ENCODE peak calls at places on chromosomes 4 and X, in eight cellular contexts. One of them, this sample, is unnamed.

GRCh38 chr4:16196482-16197393 is 29.5 kb downstream of the TAPT1 start:
- DNase-seq in kidney epithelial cell: peak; percentile 54
- DNase-seq in RPMI7951: peak; percentile 76
- DNase-seq in caudate nucleus: no peak
- DNase-seq in stimulated activated CD4-positive, alpha-beta T cell treated with anti-CD3 and anti-CD28 coated beads, TNF-alpha, amount 100 ng/mL, for 48 hours: no peak
- DNase-seq in AG04450: no peak
- DNase-seq in MCF 10A: peak; percentile 62
- DNase-seq in ELF-1: peak; percentile 34
- DNase-seq in this sample: peak; percentile 53

GRCh38 chr4:24583451-24584174 is 741 bp downstream of the DHX15 start:
- DNase-seq in kidney epithelial cell: no peak
- DNase-seq in RPMI7951: peak; percentile 51
- DNase-seq in caudate nucleus: peak; percentile 69
- DNase-seq in stimulated activated CD4-positive, alpha-beta T cell treated with anti-CD3 and anti-CD28 coated beads, TNF-alpha, amount 100 ng/mL, for 48 hours: no peak
- DNase-seq in AG04450: no peak
- DNase-seq in MCF 10A: peak; percentile 67
- DNase-seq in ELF-1: peak; percentile 61
- DNase-seq in this sample: no peak

GRCh38 chr4:83011779-83012630 is 1.4 kb upstream of the LIN54 start:
- DNase-seq in kidney epithelial cell: no peak
- DNase-seq in RPMI7951: no peak
- DNase-seq in caudate nucleus: peak; percentile 38
- DNase-seq in stimulated activated CD4-positive, alpha-beta T cell treated with anti-CD3 and anti-CD28 coated beads, TNF-alpha, amount 100 ng/mL, for 48 hours: no peak
- DNase-seq in AG04450: no peak
- DNase-seq in MCF 10A: peak; percentile 39
- DNase-seq in ELF-1: peak; percentile 63
- DNase-seq in this sample: no peak

GRCh38 chr4:188989371-188989770 is 850.1 kb downstream of the TRIML1 start:
- DNase-seq in kidney epithelial cell: peak; percentile 69
- DNase-seq in RPMI7951: no peak
- DNase-seq in caudate nucleus: no peak
- DNase-seq in stimulated activated CD4-positive, alpha-beta T cell treated with anti-CD3 and anti-CD28 coated beads, TNF-alpha, amount 100 ng/mL, for 48 hours: no peak
- DNase-seq in AG04450: no peak
- DNase-seq in MCF 10A: peak; percentile 47
- DNase-seq in ELF-1: no peak
- DNase-seq in this sample: no peak

GRCh38 chr4:11399461-11399971 is 29.2 kb downstream of the HS3ST1 start:
- DNase-seq in kidney epithelial cell: no peak
- DNase-seq in RPMI7951: no peak
- DNase-seq in caudate nucleus: no peak
- DNase-seq in stimulated activated CD4-positive, alpha-beta T cell treated with anti-CD3 and anti-CD28 coated beads, TNF-alpha, amount 100 ng/mL, for 48 hours: no peak
- DNase-seq in AG04450: no peak
- DNase-seq in MCF 10A: no peak
- DNase-seq in ELF-1: no peak
- DNase-seq in this sample: no peak

GRCh38 chr4:85994576-85994975 is 365.3 kb downstream of the MAPK10 start:
- DNase-seq in kidney epithelial cell: no peak
- DNase-seq in RPMI7951: peak; percentile 13
- DNase-seq in caudate nucleus: no peak
- DNase-seq in stimulated activated CD4-positive, alpha-beta T cell treated with anti-CD3 and anti-CD28 coated beads, TNF-alpha, amount 100 ng/mL, for 48 hours: no peak
- DNase-seq in AG04450: no peak
- DNase-seq in MCF 10A: no peak
- DNase-seq in ELF-1: no peak
- DNase-seq in this sample: no peak

GRCh38 chr4:173346074-173346473 is 11.9 kb upstream of the HMGB2 start:
- DNase-seq in kidney epithelial cell: no peak
- DNase-seq in RPMI7951: peak; percentile 51
- DNase-seq in caudate nucleus: no peak
- DNase-seq in stimulated activated CD4-positive, alpha-beta T cell treated with anti-CD3 and anti-CD28 coated beads, TNF-alpha, amount 100 ng/mL, for 48 hours: no peak
- DNase-seq in AG04450: no peak
- DNase-seq in MCF 10A: no peak
- DNase-seq in ELF-1: no peak
- DNase-seq in this sample: peak; percentile 46

GRCh38 chr4:93912146-93912545 is 83.6 kb downstream of the ATOH1 start:
- DNase-seq in kidney epithelial cell: no peak
- DNase-seq in RPMI7951: no peak
- DNase-seq in caudate nucleus: no peak
- DNase-seq in stimulated activated CD4-positive, alpha-beta T cell treated with anti-CD3 and anti-CD28 coated beads, TNF-alpha, amount 100 ng/mL, for 48 hours: no peak
- DNase-seq in AG04450: no peak
- DNase-seq in MCF 10A: peak; percentile 52
- DNase-seq in ELF-1: no peak
- DNase-seq in this sample: no peak

GRCh38 chr4:21470531-21470930 is 478.0 kb downstream of the KCNIP4 start:
- DNase-seq in kidney epithelial cell: peak; percentile 80
- DNase-seq in RPMI7951: peak; percentile 77
- DNase-seq in caudate nucleus: no peak
- DNase-seq in stimulated activated CD4-positive, alpha-beta T cell treated with anti-CD3 and anti-CD28 coated beads, TNF-alpha, amount 100 ng/mL, for 48 hours: no peak
- DNase-seq in AG04450: no peak
- DNase-seq in MCF 10A: peak; percentile 91
- DNase-seq in ELF-1: no peak
- DNase-seq in this sample: peak; percentile 16

GRCh38 chrX:16589826-16590225 is 60.1 kb upstream of the S100G start:
- DNase-seq in kidney epithelial cell: no peak
- DNase-seq in RPMI7951: no peak
- DNase-seq in caudate nucleus: no peak
- DNase-seq in stimulated activated CD4-positive, alpha-beta T cell treated with anti-CD3 and anti-CD28 coated beads, TNF-alpha, amount 100 ng/mL, for 48 hours: no peak
- DNase-seq in AG04450: no peak
- DNase-seq in MCF 10A: peak; percentile 58
- DNase-seq in ELF-1: no peak
- DNase-seq in this sample: no peak

GRCh38 chrX:10098235-10098819 is 58.4 kb upstream of the CLCN4 start:
- DNase-seq in kidney epithelial cell: no peak
- DNase-seq in RPMI7951: peak; percentile 56
- DNase-seq in caudate nucleus: no peak
- DNase-seq in stimulated activated CD4-positive, alpha-beta T cell treated with anti-CD3 and anti-CD28 coated beads, TNF-alpha, amount 100 ng/mL, for 48 hours: no peak
- DNase-seq in AG04450: no peak
- DNase-seq in MCF 10A: no peak
- DNase-seq in ELF-1: no peak
- DNase-seq in this sample: no peak

GRCh38 chr4:83691998-83692397 is 156.1 kb downstream of the GPAT3 start:
- DNase-seq in kidney epithelial cell: no peak
- DNase-seq in RPMI7951: no peak
- DNase-seq in caudate nucleus: no peak
- DNase-seq in stimulated activated CD4-positive, alpha-beta T cell treated with anti-CD3 and anti-CD28 coated beads, TNF-alpha, amount 100 ng/mL, for 48 hours: no peak
- DNase-seq in AG04450: no peak
- DNase-seq in MCF 10A: peak; percentile 32
- DNase-seq in ELF-1: no peak
- DNase-seq in this sample: no peak

GRCh38 chr4:122007016-122007415 is 55.2 kb upstream of the TRPC3 start:
- DNase-seq in kidney epithelial cell: no peak
- DNase-seq in RPMI7951: no peak
- DNase-seq in caudate nucleus: no peak
- DNase-seq in stimulated activated CD4-positive, alpha-beta T cell treated with anti-CD3 and anti-CD28 coated beads, TNF-alpha, amount 100 ng/mL, for 48 hours: no peak
- DNase-seq in AG04450: no peak
- DNase-seq in MCF 10A: no peak
- DNase-seq in ELF-1: no peak
- DNase-seq in this sample: no peak

GRCh38 chrX:83845397-83845796 is 15.5 kb upstream of the CYLC1 start:
- DNase-seq in kidney epithelial cell: no peak
- DNase-seq in RPMI7951: peak; percentile 2
- DNase-seq in caudate nucleus: no peak
- DNase-seq in stimulated activated CD4-positive, alpha-beta T cell treated with anti-CD3 and anti-CD28 coated beads, TNF-alpha, amount 100 ng/mL, for 48 hours: no peak
- DNase-seq in AG04450: no peak
- DNase-seq in MCF 10A: peak; percentile 58
- DNase-seq in ELF-1: peak; percentile 10
- DNase-seq in this sample: peak; percentile 1

GRCh38 chr4:114494257-114494803 is 104.3 kb upstream of the UGT8 start:
- DNase-seq in kidney epithelial cell: no peak
- DNase-seq in RPMI7951: no peak
- DNase-seq in caudate nucleus: no peak
- DNase-seq in stimulated activated CD4-positive, alpha-beta T cell treated with anti-CD3 and anti-CD28 coated beads, TNF-alpha, amount 100 ng/mL, for 48 hours: no peak
- DNase-seq in AG04450: no peak
- DNase-seq in MCF 10A: peak; percentile 9
- DNase-seq in ELF-1: peak; percentile 52
- DNase-seq in this sample: no peak

GRCh38 chr4:23818097-23818648 is 71.7 kb downstream of the PPARGC1A start:
- DNase-seq in kidney epithelial cell: no peak
- DNase-seq in RPMI7951: no peak
- DNase-seq in caudate nucleus: no peak
- DNase-seq in stimulated activated CD4-positive, alpha-beta T cell treated with anti-CD3 and anti-CD28 coated beads, TNF-alpha, amount 100 ng/mL, for 48 hours: no peak
- DNase-seq in AG04450: no peak
- DNase-seq in MCF 10A: no peak
- DNase-seq in ELF-1: no peak
- DNase-seq in this sample: no peak

GRCh38 chrX:131861088-131861787 is 161.9 kb upstream of the STK26 start:
- DNase-seq in kidney epithelial cell: no peak
- DNase-seq in RPMI7951: no peak
- DNase-seq in caudate nucleus: no peak
- DNase-seq in stimulated activated CD4-positive, alpha-beta T cell treated with anti-CD3 and anti-CD28 coated beads, TNF-alpha, amount 100 ng/mL, for 48 hours: no peak
- DNase-seq in AG04450: no peak
- DNase-seq in MCF 10A: no peak
- DNase-seq in ELF-1: no peak
- DNase-seq in this sample: no peak

GRCh38 chr4:66489783-66490452 is 819.6 kb upstream of the EPHA5 start:
- DNase-seq in kidney epithelial cell: peak; percentile 37
- DNase-seq in RPMI7951: peak; percentile 80
- DNase-seq in caudate nucleus: no peak
- DNase-seq in stimulated activated CD4-positive, alpha-beta T cell treated with anti-CD3 and anti-CD28 coated beads, TNF-alpha, amount 100 ng/mL, for 48 hours: no peak
- DNase-seq in AG04450: no peak
- DNase-seq in MCF 10A: peak; percentile 68
- DNase-seq in ELF-1: peak; percentile 13
- DNase-seq in this sample: no peak

GRCh38 chr4:109977854-109978501 is 65.3 kb downstream of the EGF start:
- DNase-seq in kidney epithelial cell: no peak
- DNase-seq in RPMI7951: peak; percentile 35
- DNase-seq in caudate nucleus: no peak
- DNase-seq in stimulated activated CD4-positive, alpha-beta T cell treated with anti-CD3 and anti-CD28 coated beads, TNF-alpha, amount 100 ng/mL, for 48 hours: no peak
- DNase-seq in AG04450: no peak
- DNase-seq in MCF 10A: peak; percentile 47
- DNase-seq in ELF-1: no peak
- DNase-seq in this sample: no peak

GRCh38 chr4:90112715-90113114 is 14.5 kb upstream of the CCSER1 start:
- DNase-seq in kidney epithelial cell: no peak
- DNase-seq in RPMI7951: no peak
- DNase-seq in caudate nucleus: no peak
- DNase-seq in stimulated activated CD4-positive, alpha-beta T cell treated with anti-CD3 and anti-CD28 coated beads, TNF-alpha, amount 100 ng/mL, for 48 hours: no peak
- DNase-seq in AG04450: no peak
- DNase-seq in MCF 10A: peak; percentile 25
- DNase-seq in ELF-1: no peak
- DNase-seq in this sample: no peak

GRCh38 chrX:114508836-114509235 is 75.0 kb upstream of the HTR2C start:
- DNase-seq in kidney epithelial cell: no peak
- DNase-seq in RPMI7951: no peak
- DNase-seq in caudate nucleus: no peak
- DNase-seq in stimulated activated CD4-positive, alpha-beta T cell treated with anti-CD3 and anti-CD28 coated beads, TNF-alpha, amount 100 ng/mL, for 48 hours: no peak
- DNase-seq in AG04450: no peak
- DNase-seq in MCF 10A: peak; percentile 32
- DNase-seq in ELF-1: no peak
- DNase-seq in this sample: no peak

GRCh38 chr4:186653973-186654372 is 69.7 kb downstream of the FAT1 start:
- DNase-seq in kidney epithelial cell: no peak
- DNase-seq in RPMI7951: no peak
- DNase-seq in caudate nucleus: no peak
- DNase-seq in stimulated activated CD4-positive, alpha-beta T cell treated with anti-CD3 and anti-CD28 coated beads, TNF-alpha, amount 100 ng/mL, for 48 hours: no peak
- DNase-seq in AG04450: no peak
- DNase-seq in MCF 10A: no peak
- DNase-seq in ELF-1: no peak
- DNase-seq in this sample: no peak

GRCh38 chr4:140330311-140330900 is 43.0 kb upstream of the SCOC start:
- DNase-seq in kidney epithelial cell: no peak
- DNase-seq in RPMI7951: peak; percentile 24
- DNase-seq in caudate nucleus: no peak
- DNase-seq in stimulated activated CD4-positive, alpha-beta T cell treated with anti-CD3 and anti-CD28 coated beads, TNF-alpha, amount 100 ng/mL, for 48 hours: no peak
- DNase-seq in AG04450: no peak
- DNase-seq in MCF 10A: peak; percentile 51
- DNase-seq in ELF-1: no peak
- DNase-seq in this sample: no peak

GRCh38 chr4:43348591-43348990 is 456.1 kb downstream of the GRXCR1 start:
- DNase-seq in kidney epithelial cell: no peak
- DNase-seq in RPMI7951: no peak
- DNase-seq in caudate nucleus: no peak
- DNase-seq in stimulated activated CD4-positive, alpha-beta T cell treated with anti-CD3 and anti-CD28 coated beads, TNF-alpha, amount 100 ng/mL, for 48 hours: no peak
- DNase-seq in AG04450: no peak
- DNase-seq in MCF 10A: no peak
- DNase-seq in ELF-1: no peak
- DNase-seq in this sample: no peak

GRCh38 chr4:53119685-53120084 is 246.2 kb downstream of the SCFD2 start:
- DNase-seq in kidney epithelial cell: no peak
- DNase-seq in RPMI7951: peak; percentile 72
- DNase-seq in caudate nucleus: no peak
- DNase-seq in stimulated activated CD4-positive, alpha-beta T cell treated with anti-CD3 and anti-CD28 coated beads, TNF-alpha, amount 100 ng/mL, for 48 hours: no peak
- DNase-seq in AG04450: peak; percentile 36
- DNase-seq in MCF 10A: peak; percentile 28
- DNase-seq in ELF-1: peak; percentile 93
- DNase-seq in this sample: no peak

GRCh38 chr4:175811171-175811570 is 893 bp downstream of the GPM6A start:
- DNase-seq in kidney epithelial cell: no peak
- DNase-seq in RPMI7951: no peak
- DNase-seq in caudate nucleus: no peak
- DNase-seq in stimulated activated CD4-positive, alpha-beta T cell treated with anti-CD3 and anti-CD28 coated beads, TNF-alpha, amount 100 ng/mL, for 48 hours: no peak
- DNase-seq in AG04450: no peak
- DNase-seq in MCF 10A: no peak
- DNase-seq in ELF-1: no peak
- DNase-seq in this sample: no peak

GRCh38 chr4:70705856-70706461 is 15.8 kb upstream of the RUFY3 start:
- DNase-seq in kidney epithelial cell: no peak
- DNase-seq in RPMI7951: peak; percentile 10
- DNase-seq in caudate nucleus: no peak
- DNase-seq in stimulated activated CD4-positive, alpha-beta T cell treated with anti-CD3 and anti-CD28 coated beads, TNF-alpha, amount 100 ng/mL, for 48 hours: no peak
- DNase-seq in AG04450: no peak
- DNase-seq in MCF 10A: peak; percentile 41
- DNase-seq in ELF-1: peak; percentile 36
- DNase-seq in this sample: no peak

GRCh38 chr4:5257086-5257485 is 205.8 kb downstream of the STK32B start:
- DNase-seq in kidney epithelial cell: no peak
- DNase-seq in RPMI7951: no peak
- DNase-seq in caudate nucleus: no peak
- DNase-seq in stimulated activated CD4-positive, alpha-beta T cell treated with anti-CD3 and anti-CD28 coated beads, TNF-alpha, amount 100 ng/mL, for 48 hours: no peak
- DNase-seq in AG04450: no peak
- DNase-seq in MCF 10A: no peak
- DNase-seq in ELF-1: no peak
- DNase-seq in this sample: no peak

GRCh38 chr4:152293527-152293926 is 242.4 kb downstream of the FBXW7 start:
- DNase-seq in kidney epithelial cell: no peak
- DNase-seq in RPMI7951: no peak
- DNase-seq in caudate nucleus: no peak
- DNase-seq in stimulated activated CD4-positive, alpha-beta T cell treated with anti-CD3 and anti-CD28 coated beads, TNF-alpha, amount 100 ng/mL, for 48 hours: no peak
- DNase-seq in AG04450: no peak
- DNase-seq in MCF 10A: no peak
- DNase-seq in ELF-1: no peak
- DNase-seq in this sample: no peak

GRCh38 chr4:182880387-182881356 is 36.5 kb downstream of the DCTD start:
- DNase-seq in kidney epithelial cell: no peak
- DNase-seq in RPMI7951: peak; percentile 85
- DNase-seq in caudate nucleus: no peak
- DNase-seq in stimulated activated CD4-positive, alpha-beta T cell treated with anti-CD3 and anti-CD28 coated beads, TNF-alpha, amount 100 ng/mL, for 48 hours: no peak
- DNase-seq in AG04450: no peak
- DNase-seq in MCF 10A: peak; percentile 6
- DNase-seq in ELF-1: no peak
- DNase-seq in this sample: no peak

GRCh38 chrX:14864626-14865025 is 8.2 kb downstream of the FANCB start:
- DNase-seq in kidney epithelial cell: no peak
- DNase-seq in RPMI7951: no peak
- DNase-seq in caudate nucleus: no peak
- DNase-seq in stimulated activated CD4-positive, alpha-beta T cell treated with anti-CD3 and anti-CD28 coated beads, TNF-alpha, amount 100 ng/mL, for 48 hours: no peak
- DNase-seq in AG04450: peak; percentile 24
- DNase-seq in MCF 10A: no peak
- DNase-seq in ELF-1: no peak
- DNase-seq in this sample: no peak

GRCh38 chrX:95383778-95384177 is 1300.9 kb upstream of the DIAPH2 start:
- DNase-seq in kidney epithelial cell: no peak
- DNase-seq in RPMI7951: no peak
- DNase-seq in caudate nucleus: no peak
- DNase-seq in stimulated activated CD4-positive, alpha-beta T cell treated with anti-CD3 and anti-CD28 coated beads, TNF-alpha, amount 100 ng/mL, for 48 hours: no peak
- DNase-seq in AG04450: no peak
- DNase-seq in MCF 10A: peak; percentile 47
- DNase-seq in ELF-1: no peak
- DNase-seq in this sample: no peak

GRCh38 chr4:173859091-173859713 is 329.2 kb upstream of the HAND2 start:
- DNase-seq in kidney epithelial cell: no peak
- DNase-seq in RPMI7951: peak; percentile 39
- DNase-seq in caudate nucleus: no peak
- DNase-seq in stimulated activated CD4-positive, alpha-beta T cell treated with anti-CD3 and anti-CD28 coated beads, TNF-alpha, amount 100 ng/mL, for 48 hours: no peak
- DNase-seq in AG04450: no peak
- DNase-seq in MCF 10A: no peak
- DNase-seq in ELF-1: no peak
- DNase-seq in this sample: no peak

GRCh38 chrX:24969812-24970211 is 46.0 kb downstream of the ARX start:
- DNase-seq in kidney epithelial cell: no peak
- DNase-seq in RPMI7951: no peak
- DNase-seq in caudate nucleus: no peak
- DNase-seq in stimulated activated CD4-positive, alpha-beta T cell treated with anti-CD3 and anti-CD28 coated beads, TNF-alpha, amount 100 ng/mL, for 48 hours: no peak
- DNase-seq in AG04450: no peak
- DNase-seq in MCF 10A: no peak
- DNase-seq in ELF-1: no peak
- DNase-seq in this sample: no peak